ENCODE peak calls at places on chromosomes 11 and 22, in four cellular contexts. C, A, V and Z are unnamed samples.

GRCh38 chr11:73203790-73204189 is 14.3 kb upstream of the P2RY2 start:
- DNase-seq in V (no peak), C (peak; percentile 9), A (no peak), Z (peak; percentile 18)

GRCh38 chr11:67119577-67120391 is 721 bp downstream of the KDM2A start:
- DNase-seq in A (peak; percentile 11), V (no peak), C (peak; percentile 22), Z (peak; percentile 55)

GRCh38 chr11:12502041-12502440 is 124.7 kb downstream of the PARVA start:
- DNase-seq in V (no peak), A (no peak), C (no peak), Z (no peak)

GRCh38 chr11:132300283-132300682 is 929.9 kb downstream of the NTM start:
- DNase-seq in V (no peak), C (peak; percentile 36), A (no peak), Z (no peak)

GRCh38 chr11:114082415-114082748 is 22.9 kb downstream of the ZBTB16 start:
- DNase-seq in A (no peak), V (no peak), C (no peak), Z (no peak)

GRCh38 chr11:44607324-44607962 is 42.0 kb downstream of the CD82 start:
- DNase-seq in C (no peak), A (no peak), V (no peak), Z (no peak)

GRCh38 chr22:45615364-45615763 is 56.3 kb upstream of the ATXN10 start:
- DNase-seq in A (no peak), V (no peak), C (no peak), Z (no peak)

GRCh38 chr11:22674470-22675426 is 8.3 kb downstream of the GAS2 start:
- DNase-seq in A (no peak), V (no peak), C (no peak), Z (no peak)

GRCh38 chr22:45107671-45108070 is 56.1 kb upstream of the NUP50 start:
- DNase-seq in C (no peak), V (no peak), A (no peak), Z (no peak)

GRCh38 chr11:35792148-35792845 is 129.7 kb downstream of the TRIM44 start:
- DNase-seq in A (peak; percentile 67), C (no peak), V (no peak), Z (no peak)

GRCh38 chr11:66625041-66625751 is 8.8 kb downstream of the RBM14 start:
- DNase-seq in A (no peak), V (no peak), C (no peak), Z (no peak)